ENCODE peak calls at places on chromosomes 7 and 10, in six cellular contexts. Q is K562, V is GM12878, T is GM12892, I is H1, A is HepG2. L is an unnamed sample.

GRCh38 chr10:79295593-79295992 is 51.7 kb upstream of the PPIF start:
- DNase-seq in I (no peak), V (no peak), A (no peak), T (no peak), Q (no peak), L (no peak)

GRCh38 chr10:33664070-33664469 is 329.6 kb upstream of the NRP1 start:
- DNase-seq in A (no peak), I (no peak), T (no peak), V (no peak), Q (no peak), L (no peak)

GRCh38 chr7:144438759-144439158 is 35.3 kb upstream of the NOBOX start:
- DNase-seq in A (peak), T (no peak), Q (no peak), V (no peak), I (no peak), L (no peak)

GRCh38 chr7:5035276-5035675 is 10.4 kb upstream of the RBAK start:
- DNase-seq in I (no peak), A (no peak), V (no peak), T (no peak), Q (no peak), L (no peak)

GRCh38 chr10:6486280-6486679 is 93.8 kb downstream of the PRKCQ start:
- DNase-seq in V (no peak), T (no peak), I (no peak), Q (no peak), A (no peak), L (no peak)

GRCh38 chr7:127504715-127505114 is 80.7 kb downstream of the GCC1 start:
- DNase-seq in Q (peak), I (peak), V (no peak), A (peak), T (no peak), L (no peak)

GRCh38 chr7:79854621-79855020 is 280.0 kb upstream of the GNAI1 start:
- DNase-seq in V (no peak), A (no peak), Q (no peak), I (no peak), T (no peak), L (no peak)

GRCh38 chr7:2527505-2528464 is 8.2 kb downstream of the LFNG start:
- DNase-seq in T (no peak), A (peak), I (no peak), V (no peak), Q (peak), L (no peak)

GRCh38 chr7:128008141-128008540 is 23.1 kb downstream of the LRRC4 start:
- DNase-seq in A (no peak), I (no peak), T (no peak), Q (no peak), V (no peak), L (no peak)

GRCh38 chr7:130367088-130367755 is 13.1 kb upstream of the CPA1 start:
- DNase-seq in A (no peak), I (no peak), T (no peak), V (no peak), Q (peak), L (no peak)

GRCh38 chr7:74025745-74026144 is 2.2 kb upstream of the ELN start:
- DNase-seq in A (no peak), V (no peak), Q (no peak), T (no peak), I (no peak), L (no peak)

GRCh38 chr7:154332776-154333175 is 280.6 kb downstream of the DPP6 start:
- DNase-seq in I (no peak), T (no peak), V (no peak), A (no peak), Q (no peak), L (no peak)

GRCh38 chr7:25262586-25262985 is 34.3 kb upstream of the NPVF start:
- DNase-seq in V (no peak), Q (no peak), I (no peak), T (no peak), A (no peak), L (no peak)

GRCh38 chr10:119896937-119897336 is 4.4 kb downstream of the SEC23IP start:
- DNase-seq in V (no peak), Q (no peak), I (no peak), T (no peak), A (peak), L (no peak)

GRCh38 chr10:49742683-49743463 is 19.2 kb downstream of the OGDHL start:
- DNase-seq in Q (no peak), A (no peak), V (no peak), T (no peak), I (no peak), L (no peak)

GRCh38 chr7:151249034-151249731 is 689 bp upstream of the SMARCD3 start:
- DNase-seq in Q (peak), T (no peak), I (no peak), V (no peak), A (no peak), L (no peak)
- TF ChIP-seq POLR2AphosphoS5 in Q (no peak), T (no peak), I (no peak), V (no peak), A (no peak), L (no peak)

DNA sequence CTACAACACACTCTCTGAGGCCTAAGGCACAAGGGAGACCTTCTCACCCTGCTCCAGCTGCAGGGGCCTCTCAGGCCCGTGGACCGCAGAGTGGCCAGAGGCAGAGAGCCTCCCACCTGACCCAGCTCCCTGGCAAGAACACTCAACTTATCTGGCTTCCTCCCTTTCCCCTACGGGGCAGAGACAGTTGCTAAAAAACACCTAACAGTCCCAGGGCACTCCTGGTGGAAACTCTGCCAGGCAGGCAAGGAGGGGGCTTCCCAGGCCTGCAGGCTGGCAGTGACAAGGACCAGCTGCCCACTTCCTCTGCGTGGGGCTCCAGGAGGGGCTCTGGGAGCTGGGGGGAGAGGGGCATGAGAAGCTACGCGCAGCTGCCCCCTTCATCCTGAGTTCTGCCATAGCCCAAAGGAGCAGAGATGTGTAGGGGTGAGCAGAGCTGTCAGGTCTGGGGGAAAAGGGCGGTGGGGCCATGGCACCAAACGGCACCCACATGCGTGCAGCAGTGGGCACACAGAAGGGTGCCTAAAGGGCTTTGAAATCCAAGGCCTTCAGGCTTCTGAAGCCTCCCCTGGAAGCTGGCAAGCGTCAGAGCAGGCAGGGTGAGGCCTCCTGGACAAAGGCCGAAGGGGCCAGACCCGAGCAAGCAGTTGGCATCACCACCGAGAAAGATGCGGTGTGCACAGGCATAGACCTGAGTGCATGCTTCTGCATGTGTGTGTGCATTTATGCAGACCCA is 14.5 kb downstream of the SPOCK2 start:
- DNase-seq in Q (no peak), A (no peak), T (no peak), V (no peak), I (no peak), L (no peak)
- TF ChIP-seq POLR2A in Q (no peak), A (no peak), T (no peak), V (no peak), I (no peak), L (no peak)

GRCh38 chr7:47483604-47484273 is 98.2 kb downstream of the TNS3 start:
- DNase-seq in I (no peak), V (no peak), A (peak), Q (no peak), T (no peak), L (no peak)
- TF ChIP-seq TAF1 in I (no peak), V (no peak), A (no peak), Q (no peak), T (no peak), L (no peak)

GRCh38 chr10:46230615-46231014 is 56.2 kb upstream of the ANTXRL start:
- DNase-seq in T (no peak), V (no peak), I (no peak), A (no peak), Q (no peak), L (no peak)

GRCh38 chr10:46232084-46232483 is 54.7 kb upstream of the ANTXRL start:
- DNase-seq in I (no peak), Q (no peak), V (no peak), T (no peak), A (no peak), L (no peak)

GRCh38 chr10:46229144-46229563 is 57.6 kb upstream of the ANTXRL start:
- DNase-seq in T (no peak), V (no peak), A (peak), Q (peak), I (no peak), L (no peak)

GRCh38 chr10:46232666-46233065 is 54.1 kb upstream of the ANTXRL start:
- DNase-seq in T (no peak), Q (no peak), A (no peak), V (no peak), I (no peak), L (no peak)

DNA sequence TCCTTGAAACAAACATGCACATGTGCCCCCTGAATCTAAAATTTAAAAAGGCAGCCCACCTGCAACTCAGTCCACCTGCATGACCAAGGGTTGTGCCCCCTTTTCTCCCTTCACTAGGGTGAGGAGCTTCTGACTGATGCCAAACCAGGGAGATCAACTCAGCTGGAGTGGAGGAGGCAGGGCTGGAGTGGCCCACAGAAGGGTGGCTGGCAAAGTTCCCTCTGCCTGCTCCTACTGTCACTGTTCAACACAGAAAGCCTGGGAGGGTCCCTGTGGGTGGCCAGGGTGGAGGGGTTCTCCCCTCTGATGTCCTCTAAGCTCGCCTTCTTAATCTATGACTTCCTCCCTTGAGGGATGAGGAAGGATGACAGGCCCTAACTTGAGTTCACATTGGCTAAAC is 55.7 kb upstream of the ANTXRL start:
- DNase-seq in Q (no peak), I (no peak), V (no peak), T (no peak), A (no peak), L (no peak)
- TF ChIP-seq POLR2AphosphoS5 in Q (no peak), I (no peak), V (no peak), T (no peak), A (no peak), L (no peak)

GRCh38 chr7:36153571-36154097 is 580 bp downstream of the EEPD1 start:
- DNase-seq in V (no peak), Q (no peak), T (no peak), A (no peak), I (no peak), L (no peak)

GRCh38 chr7:36155811-36156361 is 2.8 kb downstream of the EEPD1 start:
- DNase-seq in A (no peak), I (no peak), Q (no peak), T (no peak), V (no peak), L (no peak)

GRCh38 chr7:36151921-36152755 is 916 bp upstream of the EEPD1 start:
- DNase-seq in I (no peak), T (no peak), Q (no peak), V (no peak), A (no peak), L (no peak)

GRCh38 chr7:36154255-36155212 is 1.5 kb downstream of the EEPD1 start:
- DNase-seq in A (no peak), I (no peak), V (no peak), Q (no peak), T (no peak), L (no peak)

DNA sequence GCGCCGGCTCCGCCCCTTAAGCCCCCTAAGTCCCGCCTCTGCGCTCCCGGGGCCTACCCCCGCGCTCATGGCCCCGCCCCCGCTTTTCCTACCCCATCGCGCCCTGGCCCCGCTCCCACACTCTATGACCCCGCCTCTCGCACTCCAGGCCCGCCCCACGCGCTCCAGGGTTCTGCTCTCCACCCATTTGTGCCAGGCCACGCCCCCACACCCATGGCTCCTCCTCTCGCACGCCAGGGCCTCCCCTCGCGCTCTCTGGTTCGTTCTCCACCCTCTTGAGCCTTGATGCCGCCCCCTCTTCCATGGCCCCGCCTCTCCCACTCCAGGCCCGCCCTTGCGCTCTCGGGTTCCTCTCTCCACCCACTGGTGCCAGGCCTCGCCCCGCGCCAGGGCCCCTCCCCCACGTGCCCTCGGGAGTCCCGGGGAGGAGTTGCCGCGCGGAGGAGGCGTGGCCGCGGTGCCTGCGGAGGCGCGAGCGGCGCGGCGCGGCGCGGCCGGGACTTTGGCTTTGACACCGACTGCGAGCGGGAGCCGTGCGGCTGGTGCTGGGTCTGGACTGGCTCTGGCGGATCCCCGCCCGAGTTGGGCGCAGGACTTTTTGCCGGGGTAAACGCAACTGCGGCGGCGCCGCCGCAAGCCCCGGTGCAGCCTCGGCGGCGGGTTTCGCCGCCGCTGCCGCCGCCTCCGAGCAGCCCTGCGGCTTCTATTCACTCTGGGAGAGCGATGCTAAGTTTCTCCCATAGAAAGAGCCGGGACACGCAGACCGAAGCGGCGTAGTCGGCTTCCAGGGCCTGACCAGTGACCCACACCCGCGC is at the start of gene EEPD1:
- DNase-seq in V (peak), A (peak), T (peak), Q (peak), I (peak), L (peak)
- TF ChIP-seq POLR2A in V (peak), A (peak), T (no peak), Q (peak), I (no peak), L (no peak)

L was measured in GM12891.